ENCODE peak calls at places on chromosomes 6 and 20, in five cellular contexts. One of them, this sample, is unnamed.

GRCh38 chr6:148128014-148128730 is 214.5 kb upstream of the SASH1 start:
- DNase-seq in tibial artery: no peak
- DNase-seq in lower lobe of right lung: no peak
- DNase-seq in AG04450: no peak
- DNase-seq in choroid plexus epithelial cell: peak
- DNase-seq in this sample: no peak

GRCh38 chr6:148146717-148147116 is 195.9 kb upstream of the SASH1 start:
- DNase-seq in tibial artery: no peak
- DNase-seq in lower lobe of right lung: no peak
- DNase-seq in AG04450: no peak
- DNase-seq in choroid plexus epithelial cell: peak
- DNase-seq in this sample: no peak

GRCh38 chr6:111718990-111719389 is 113.3 kb upstream of the TRAF3IP2 start:
- DNase-seq in tibial artery: no peak
- DNase-seq in choroid plexus epithelial cell: no peak
- DNase-seq in lower lobe of right lung: no peak
- DNase-seq in AG04450: no peak
- DNase-seq in this sample: no peak

GRCh38 chr6:63839485-63839884 is 203.9 kb downstream of the PHF3 start:
- DNase-seq in AG04450: no peak
- DNase-seq in lower lobe of right lung: no peak
- DNase-seq in choroid plexus epithelial cell: peak
- DNase-seq in tibial artery: no peak
- DNase-seq in this sample: no peak

GRCh38 chr6:12103158-12103557 is 91.0 kb downstream of the HIVEP1 start:
- DNase-seq in choroid plexus epithelial cell: no peak
- DNase-seq in AG04450: no peak
- DNase-seq in lower lobe of right lung: no peak
- DNase-seq in tibial artery: no peak
- DNase-seq in this sample: no peak

GRCh38 chr20:17227669-17228623 is 1.1 kb downstream of the PCSK2 start:
- DNase-seq in lower lobe of right lung: peak
- DNase-seq in choroid plexus epithelial cell: peak
- DNase-seq in tibial artery: no peak
- DNase-seq in AG04450: no peak
- DNase-seq in this sample: peak

GRCh38 chr6:17336425-17336824 is 55.3 kb downstream of the RBM24 start:
- DNase-seq in choroid plexus epithelial cell: peak
- DNase-seq in AG04450: peak
- DNase-seq in tibial artery: no peak
- DNase-seq in lower lobe of right lung: no peak
- DNase-seq in this sample: no peak

GRCh38 chr6:120219339-120219738 is 869.8 kb upstream of the MAN1A1 start:
- DNase-seq in AG04450: no peak
- DNase-seq in tibial artery: no peak
- DNase-seq in choroid plexus epithelial cell: no peak
- DNase-seq in lower lobe of right lung: no peak
- DNase-seq in this sample: no peak

GRCh38 chr20:38043512-38044300 is 10.2 kb downstream of the RPRD1B start:
- DNase-seq in AG04450: no peak
- DNase-seq in tibial artery: no peak
- DNase-seq in choroid plexus epithelial cell: peak
- DNase-seq in lower lobe of right lung: no peak
- DNase-seq in this sample: no peak

GRCh38 chr6:69792292-69792691 is 4.5 kb downstream of the LMBRD1 start:
- DNase-seq in AG04450: no peak
- DNase-seq in tibial artery: no peak
- DNase-seq in choroid plexus epithelial cell: no peak
- DNase-seq in lower lobe of right lung: no peak
- DNase-seq in this sample: no peak

GRCh38 chr20:43559147-43559477 is 285 bp downstream of the SGK2 start:
- DNase-seq in lower lobe of right lung: no peak
- DNase-seq in choroid plexus epithelial cell: no peak
- DNase-seq in tibial artery: no peak
- DNase-seq in AG04450: no peak
- DNase-seq in this sample: no peak

GRCh38 chr6:9360881-9361280 is 925.5 kb upstream of the SLC35B3 start:
- DNase-seq in choroid plexus epithelial cell: peak
- DNase-seq in AG04450: no peak
- DNase-seq in tibial artery: no peak
- DNase-seq in lower lobe of right lung: no peak
- DNase-seq in this sample: no peak

GRCh38 chr6:140091895-140092294 is 717.4 kb upstream of the CITED2 start:
- DNase-seq in tibial artery: no peak
- DNase-seq in choroid plexus epithelial cell: no peak
- DNase-seq in AG04450: no peak
- DNase-seq in lower lobe of right lung: no peak
- DNase-seq in this sample: no peak

GRCh38 chr20:43824699-43825402 is 89.8 kb upstream of the TOX2 start:
- DNase-seq in choroid plexus epithelial cell: peak
- DNase-seq in AG04450: no peak
- DNase-seq in lower lobe of right lung: no peak
- DNase-seq in tibial artery: no peak
- DNase-seq in this sample: no peak

GRCh38 chr6:68747110-68747509 is 112.0 kb downstream of the ADGRB3 start:
- DNase-seq in AG04450: no peak
- DNase-seq in choroid plexus epithelial cell: no peak
- DNase-seq in tibial artery: no peak
- DNase-seq in lower lobe of right lung: no peak
- DNase-seq in this sample: no peak

GRCh38 chr6:118963003-118963402 is 28.0 kb upstream of the MCM9 start:
- DNase-seq in lower lobe of right lung: no peak
- DNase-seq in AG04450: no peak
- DNase-seq in tibial artery: no peak
- DNase-seq in choroid plexus epithelial cell: peak
- DNase-seq in this sample: no peak

GRCh38 chr6:50602191-50602810 is 111.0 kb upstream of the TFAP2D start:
- DNase-seq in lower lobe of right lung: no peak
- DNase-seq in choroid plexus epithelial cell: peak
- DNase-seq in AG04450: no peak
- DNase-seq in tibial artery: no peak
- DNase-seq in this sample: no peak

GRCh38 chr6:44960898-44961297 is 367.2 kb upstream of the RUNX2 start:
- DNase-seq in lower lobe of right lung: no peak
- DNase-seq in tibial artery: no peak
- DNase-seq in choroid plexus epithelial cell: peak
- DNase-seq in AG04450: no peak
- DNase-seq in this sample: no peak

DNA sequence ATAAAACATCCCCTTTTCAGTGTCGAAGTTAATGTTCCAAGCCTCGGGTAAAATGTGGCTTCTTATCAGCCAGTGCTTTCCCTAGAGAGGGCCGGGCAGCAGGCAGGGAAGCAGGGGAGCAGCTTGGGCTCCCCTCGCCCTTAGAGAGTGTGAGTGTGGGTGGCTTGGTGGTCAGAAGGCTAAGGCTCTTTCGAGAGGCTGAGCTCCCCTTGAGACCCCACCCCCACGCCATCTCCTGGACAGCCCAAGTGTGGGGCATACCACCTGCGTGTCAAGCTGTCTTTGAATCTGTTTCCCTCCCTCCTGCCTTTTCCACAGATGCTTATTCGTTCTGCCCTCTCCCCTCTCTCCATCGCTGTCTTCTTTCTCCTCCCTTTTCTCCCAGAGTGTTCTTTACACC is 95.1 kb upstream of the FOXP4 start:
- DNase-seq in lower lobe of right lung: no peak
- DNase-seq in AG04450: no peak
- DNase-seq in choroid plexus epithelial cell: no peak
- DNase-seq in tibial artery: no peak
- DNase-seq in this sample: no peak
- TF ChIP-seq CTCF in lower lobe of right lung: no peak
- TF ChIP-seq CTCF in AG04450: no peak
- TF ChIP-seq CTCF in choroid plexus epithelial cell: peak
- TF ChIP-seq CTCF in tibial artery: no peak
- TF ChIP-seq CTCF in this sample: peak

DNA sequence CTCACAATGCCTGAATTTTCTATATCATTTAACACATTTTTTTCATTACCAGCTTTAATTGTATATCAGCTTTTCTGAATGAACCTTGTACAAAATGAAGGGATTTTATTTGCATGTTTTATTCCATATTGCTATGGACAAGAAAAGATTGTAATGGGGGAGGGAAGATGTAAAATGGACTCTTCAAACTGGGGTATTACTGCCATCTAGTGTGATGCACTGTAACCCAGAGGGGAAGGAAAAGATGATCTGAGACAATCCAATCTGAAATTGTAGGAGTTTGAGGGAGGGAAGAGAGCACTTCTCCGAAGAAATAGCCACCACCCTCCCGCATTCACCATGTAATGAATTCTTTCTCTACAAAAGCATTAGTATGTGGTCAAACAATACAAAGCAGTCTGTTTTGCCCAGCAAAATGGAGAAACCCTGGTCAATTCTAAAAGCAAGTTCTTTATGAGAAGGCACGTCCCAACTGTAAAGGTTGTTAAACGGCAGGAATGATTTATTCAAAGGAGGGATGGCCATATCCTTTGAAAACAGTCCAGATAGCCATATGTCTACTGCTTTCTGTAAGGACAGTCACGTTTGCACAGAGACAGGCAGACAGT is 679.5 kb upstream of the NRSN1 start:
- DNase-seq in choroid plexus epithelial cell: peak
- DNase-seq in tibial artery: no peak
- DNase-seq in lower lobe of right lung: no peak
- DNase-seq in AG04450: peak
- DNase-seq in this sample: no peak
- TF ChIP-seq CTCF in choroid plexus epithelial cell: peak
- TF ChIP-seq CTCF in tibial artery: peak
- TF ChIP-seq CTCF in lower lobe of right lung: peak
- TF ChIP-seq CTCF in AG04450: peak
- TF ChIP-seq CTCF in this sample: peak

GRCh38 chr6:16228709-16229665 is 9.4 kb upstream of the GMPR start:
- DNase-seq in AG04450: no peak
- DNase-seq in lower lobe of right lung: no peak
- DNase-seq in tibial artery: no peak
- DNase-seq in choroid plexus epithelial cell: no peak
- DNase-seq in this sample: no peak
- TF ChIP-seq CTCF in AG04450: no peak
- TF ChIP-seq CTCF in lower lobe of right lung: no peak
- TF ChIP-seq CTCF in tibial artery: no peak
- TF ChIP-seq CTCF in choroid plexus epithelial cell: no peak
- TF ChIP-seq CTCF in this sample: no peak

DNA sequence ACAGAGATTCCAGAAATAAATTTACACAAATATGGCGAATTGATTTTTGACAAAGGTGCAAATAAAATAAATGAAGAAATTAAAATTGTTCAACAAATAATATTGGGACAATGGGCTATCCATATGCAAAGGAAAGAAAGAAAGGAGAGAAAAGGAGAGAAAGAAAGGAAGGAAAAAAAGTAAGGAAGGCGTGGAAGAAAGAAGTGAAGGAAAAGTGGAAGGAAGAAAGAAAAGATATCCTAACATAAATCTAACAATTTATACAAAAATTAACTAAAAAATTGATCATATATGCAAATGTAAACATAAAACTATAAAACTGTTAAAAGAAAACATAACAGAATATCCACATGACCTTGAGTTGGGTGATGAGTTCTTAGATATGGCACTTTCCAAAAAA is 78.7 kb upstream of the ZNF184 start:
- DNase-seq in AG04450: no peak
- DNase-seq in lower lobe of right lung: no peak
- DNase-seq in tibial artery: no peak
- DNase-seq in choroid plexus epithelial cell: no peak
- DNase-seq in this sample: no peak
- TF ChIP-seq CTCF in AG04450: no peak
- TF ChIP-seq CTCF in lower lobe of right lung: no peak
- TF ChIP-seq CTCF in tibial artery: no peak
- TF ChIP-seq CTCF in choroid plexus epithelial cell: no peak
- TF ChIP-seq CTCF in this sample: no peak

GRCh38 chr6:551829-552350 is 105.0 kb downstream of the HUS1B start:
- DNase-seq in lower lobe of right lung: no peak
- DNase-seq in AG04450: no peak
- DNase-seq in choroid plexus epithelial cell: no peak
- DNase-seq in tibial artery: no peak
- DNase-seq in this sample: no peak

GRCh38 chr6:548091-548490 is 108.8 kb downstream of the HUS1B start:
- DNase-seq in AG04450: no peak
- DNase-seq in choroid plexus epithelial cell: no peak
- DNase-seq in lower lobe of right lung: no peak
- DNase-seq in tibial artery: no peak
- DNase-seq in this sample: no peak

GRCh38 chr6:549901-550300 is 107.0 kb downstream of the HUS1B start:
- DNase-seq in AG04450: no peak
- DNase-seq in tibial artery: no peak
- DNase-seq in choroid plexus epithelial cell: peak
- DNase-seq in lower lobe of right lung: no peak
- DNase-seq in this sample: no peak

GRCh38 chr6:548517-548916 is 108.4 kb downstream of the HUS1B start:
- DNase-seq in choroid plexus epithelial cell: no peak
- DNase-seq in lower lobe of right lung: no peak
- DNase-seq in tibial artery: no peak
- DNase-seq in AG04450: no peak
- DNase-seq in this sample: no peak

DNA sequence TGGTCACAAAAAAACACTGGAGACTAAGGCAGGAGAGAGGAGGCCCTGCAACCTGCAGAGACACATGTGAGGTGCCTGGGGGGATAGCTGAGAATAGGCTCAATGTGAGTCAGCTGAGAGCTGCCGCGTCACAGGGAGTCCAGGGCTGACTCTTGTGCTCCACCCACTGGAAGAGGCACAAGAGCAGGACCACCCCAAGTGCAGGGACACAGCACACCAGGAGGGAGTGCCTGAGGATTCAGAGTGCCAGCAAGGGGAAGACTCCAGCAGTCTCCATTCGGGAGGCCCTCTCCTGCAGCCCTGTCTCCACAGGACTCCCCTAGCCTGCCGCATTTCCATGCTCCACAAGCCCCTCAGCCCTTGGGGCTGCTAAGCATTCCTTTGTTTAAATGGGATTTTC is 105.5 kb downstream of the HUS1B start:
- DNase-seq in choroid plexus epithelial cell: peak
- DNase-seq in lower lobe of right lung: no peak
- DNase-seq in AG04450: no peak
- DNase-seq in tibial artery: no peak
- DNase-seq in this sample: no peak
- TF ChIP-seq CTCF in choroid plexus epithelial cell: peak
- TF ChIP-seq CTCF in lower lobe of right lung: no peak
- TF ChIP-seq CTCF in AG04450: peak
- TF ChIP-seq CTCF in tibial artery: no peak
- TF ChIP-seq CTCF in this sample: no peak

GRCh38 chr6:53018443-53018842 is 23.4 kb upstream of the GSTA4 start:
- DNase-seq in choroid plexus epithelial cell: no peak
- DNase-seq in tibial artery: no peak
- DNase-seq in AG04450: no peak
- DNase-seq in lower lobe of right lung: no peak
- DNase-seq in this sample: no peak

GRCh38 chr6:53020005-53020744 is 25.1 kb upstream of the GSTA4 start:
- DNase-seq in lower lobe of right lung: no peak
- DNase-seq in AG04450: no peak
- DNase-seq in tibial artery: no peak
- DNase-seq in choroid plexus epithelial cell: peak
- DNase-seq in this sample: no peak

GRCh38 chr6:53026526-53026925 is 31.4 kb upstream of the GSTA4 start:
- DNase-seq in lower lobe of right lung: no peak
- DNase-seq in tibial artery: no peak
- DNase-seq in choroid plexus epithelial cell: no peak
- DNase-seq in AG04450: no peak
- DNase-seq in this sample: no peak

GRCh38 chr6:53027131-53027718 is 32.1 kb upstream of the GSTA4 start:
- DNase-seq in choroid plexus epithelial cell: no peak
- DNase-seq in AG04450: no peak
- DNase-seq in lower lobe of right lung: no peak
- DNase-seq in tibial artery: no peak
- DNase-seq in this sample: no peak

GRCh38 chr6:53023323-53023722 is 28.2 kb upstream of the GSTA4 start:
- DNase-seq in lower lobe of right lung: no peak
- DNase-seq in AG04450: no peak
- DNase-seq in tibial artery: no peak
- DNase-seq in choroid plexus epithelial cell: no peak
- DNase-seq in this sample: no peak
- TF ChIP-seq CTCF in lower lobe of right lung: no peak
- TF ChIP-seq CTCF in AG04450: no peak
- TF ChIP-seq CTCF in tibial artery: no peak
- TF ChIP-seq CTCF in choroid plexus epithelial cell: no peak
- TF ChIP-seq CTCF in this sample: no peak